ENCODE peak calls at places on chromosome 18, in nine cellular contexts. P is NCI-H1417; W is AG10803; J is left colon; N is iris pigment epithelial cell; V is ACHN; C is activated T-cell treated with anti-CD3 and anti-CD28 coated beads for 1 hour; F is activated naive CD8-positive, alpha-beta T cell treated with anti-CD3 and anti-CD28 coated beads, Interleukin-2, amount 50 U/mL, for 24 hours; X is HT-29. G is an unnamed sample.

GRCh38 chr18:24601624-24602023 is 141.2 kb downstream of the HRH4 start:
- DNase-seq in P (no peak), W (no peak), J (no peak), N (no peak), V (no peak), C (no peak), F (no peak), X (no peak), G (no peak)

GRCh38 chr18:78542204-78542603 is 437.4 kb upstream of the SALL3 start:
- DNase-seq in P (no peak), W (no peak), J (no peak), N (peak), V (no peak), C (no peak), F (no peak), X (peak), G (no peak)

GRCh38 chr18:22542400-22542835 is 124.7 kb upstream of the CTAGE1 start:
- DNase-seq in P (no peak), W (peak), J (no peak), N (peak), V (no peak), C (no peak), F (no peak), X (no peak), G (no peak)

GRCh38 chr18:47983055-47983454 is 52.6 kb upstream of the SMAD2 start:
- DNase-seq in P (no peak), W (no peak), J (no peak), N (no peak), V (no peak), C (no peak), F (no peak), X (no peak), G (no peak)

GRCh38 chr18:36634573-36635216 is 194.1 kb downstream of the TPGS2 start:
- DNase-seq in P (peak), W (no peak), J (no peak), N (no peak), V (peak), C (no peak), F (no peak), X (no peak), G (no peak)

GRCh38 chr18:51235011-51235789 is 37.7 kb upstream of the MEX3C start:
- DNase-seq in P (no peak), W (no peak), J (no peak), N (no peak), V (peak), C (no peak), F (peak), X (no peak), G (no peak)

GRCh38 chr18:7723558-7723957 is 156.4 kb downstream of the PTPRM start:
- DNase-seq in P (no peak), W (no peak), J (no peak), N (no peak), V (no peak), C (no peak), F (no peak), X (no peak), G (no peak)

GRCh38 chr18:47283476-47283875 is 32.0 kb upstream of the SKOR2 start:
- DNase-seq in P (peak), W (peak), J (no peak), N (peak), V (peak), C (no peak), F (no peak), X (peak), G (no peak)

GRCh38 chr18:46222710-46223360 is 118.7 kb downstream of the HAUS1 start:
- DNase-seq in P (no peak), W (no peak), J (no peak), N (peak), V (no peak), C (no peak), F (no peak), X (no peak), G (no peak)

GRCh38 chr18:2240311-2240705 is 331.0 kb downstream of the METTL4 start:
- DNase-seq in P (no peak), W (peak), J (no peak), N (peak), V (no peak), C (no peak), F (no peak), X (no peak), G (no peak)

GRCh38 chr18:13375302-13376255 is 157.0 kb downstream of the LDLRAD4 start:
- DNase-seq in P (peak), W (peak), J (no peak), N (peak), V (peak), C (peak), F (peak), X (peak), G (peak)

GRCh38 chr18:75189696-75190095 is 19.2 kb downstream of the PTGR3 start:
- DNase-seq in P (no peak), W (no peak), J (no peak), N (no peak), V (no peak), C (no peak), F (no peak), X (no peak), G (no peak)

GRCh38 chr18:77103181-77103875 is 29.3 kb downstream of the MBP start:
- DNase-seq in P (no peak), W (peak), J (no peak), N (peak), V (no peak), C (no peak), F (no peak), X (no peak), G (no peak)

GRCh38 chr18:75377975-75378673 is 49.4 kb downstream of the SMIM21 start:
- DNase-seq in P (peak), W (peak), J (no peak), N (no peak), V (no peak), C (no peak), F (no peak), X (no peak), G (no peak)

GRCh38 chr18:33729556-33729955 is 151.5 kb downstream of the ASXL3 start:
- DNase-seq in P (no peak), W (no peak), J (no peak), N (no peak), V (no peak), C (no peak), F (no peak), X (no peak), G (no peak)

GRCh38 chr18:21897811-21898210 is 157.2 kb downstream of the MIB1 start:
- DNase-seq in P (peak), W (peak), J (peak), N (peak), V (peak), C (no peak), F (peak), X (peak), G (no peak)

GRCh38 chr18:73987247-73987980 is 160.2 kb downstream of the FBXO15 start:
- DNase-seq in P (no peak), W (peak), J (no peak), N (no peak), V (no peak), C (no peak), F (no peak), X (no peak), G (no peak)

GRCh38 chr18:78482378-78482777 is 497.2 kb upstream of the SALL3 start:
- DNase-seq in P (no peak), W (no peak), J (no peak), N (no peak), V (no peak), C (no peak), F (no peak), X (no peak), G (no peak)

G was measured in Peyer's patch.